ENCODE peak calls at places on chromosomes 3 and 15, in eight cellular contexts. U is G401, Y is MM.1S, H is KG1, B is COR-L47, I is SIG-M5, L is ACHN, J is aorta. D is an unnamed sample.

GRCh38 chr3:177601120-177601519 is 403.8 kb upstream of the TBL1XR1 start:
- DNase-seq in U (no peak), Y (no peak), H (no peak), B (peak; percentile 22), I (no peak), L (no peak), J (no peak), D (no peak)

GRCh38 chr3:189167027-189167766 is 4.6 kb upstream of the TPRG1 start:
- DNase-seq in U (no peak), Y (no peak), H (no peak), B (no peak), I (no peak), L (no peak), J (no peak), D (no peak)

GRCh38 chr3:185727873-185728272 is 97.0 kb downstream of the IGF2BP2 start:
- DNase-seq in U (no peak), Y (no peak), H (no peak), B (no peak), I (no peak), L (no peak), J (no peak), D (no peak)

GRCh38 chr3:9422712-9423424 is 25.5 kb downstream of the SETD5 start:
- DNase-seq in U (peak; percentile 99), Y (no peak), H (no peak), B (peak; percentile 71), I (peak; percentile 54), L (peak; percentile 91), J (peak; percentile 74), D (peak; percentile 21)

GRCh38 chr3:106827515-106828213 is 549.6 kb upstream of the CCDC54 start:
- DNase-seq in U (no peak), Y (no peak), H (no peak), B (no peak), I (no peak), L (no peak), J (no peak), D (no peak)

GRCh38 chr3:191721390-191721801 is 260.4 kb downstream of the PYDC2 start:
- DNase-seq in U (no peak), Y (no peak), H (no peak), B (peak; percentile 11), I (no peak), L (no peak), J (no peak), D (no peak)

GRCh38 chr3:32903953-32904352 is 47.5 kb upstream of the CCR4 start:
- DNase-seq in U (no peak), Y (no peak), H (no peak), B (no peak), I (no peak), L (no peak), J (no peak), D (no peak)

GRCh38 chr15:39692464-39693327 is 89.9 kb downstream of the FSIP1 start:
- DNase-seq in U (peak; percentile 47), Y (no peak), H (no peak), B (peak; percentile 40), I (no peak), L (peak; percentile 2), J (no peak), D (no peak)

GRCh38 chr3:62208385-62208784 is 165.0 kb downstream of the FEZF2 start:
- DNase-seq in U (no peak), Y (no peak), H (no peak), B (no peak), I (no peak), L (no peak), J (no peak), D (no peak)

GRCh38 chr3:59121346-59122144 is 71.7 kb upstream of the CFAP20DC start:
- DNase-seq in U (no peak), Y (no peak), H (no peak), B (no peak), I (no peak), L (no peak), J (no peak), D (no peak)

GRCh38 chr3:45330500-45331295 is 57.7 kb upstream of the LARS2 start:
- DNase-seq in U (peak; percentile 96), Y (no peak), H (no peak), B (no peak), I (no peak), L (no peak), J (no peak), D (no peak)

GRCh38 chr3:57382933-57383332 is 90.4 kb upstream of the ASB14 start:
- DNase-seq in U (no peak), Y (no peak), H (no peak), B (no peak), I (no peak), L (peak; percentile 51), J (no peak), D (no peak)